ENCODE peak calls at places on chromosomes 3 and 15, in eight cellular contexts. J, V, Y, O, M, X, S and I are unnamed samples.

GRCh38 chr15:63234479-63234878 is 42.9 kb upstream of the APH1B start:
- DNase-seq in J (peak), V (peak), Y (peak), O (peak), M (peak), X (peak), S (peak), I (peak)

GRCh38 chr15:39502048-39502447 is 78.8 kb upstream of the THBS1 start:
- DNase-seq in J (no peak), V (no peak), Y (no peak), O (no peak), M (no peak), X (peak), S (no peak), I (no peak)

GRCh38 chr15:85854345-85855097 is 59.8 kb upstream of the KLHL25 start:
- DNase-seq in J (peak), V (peak), Y (peak), O (peak), M (no peak), X (peak), S (no peak), I (no peak)

GRCh38 chr3:109939817-109940216 is 602.5 kb upstream of the DPPA4 start:
- DNase-seq in J (no peak), V (no peak), Y (no peak), O (no peak), M (no peak), X (no peak), S (no peak), I (no peak)

GRCh38 chr15:52228928-52229327 is 37.7 kb upstream of the GNB5 start:
- DNase-seq in J (no peak), V (no peak), Y (peak), O (no peak), M (no peak), X (peak), S (no peak), I (no peak)

GRCh38 chr15:90095521-90095959 is 6.7 kb downstream of the IDH2 start:
- DNase-seq in J (no peak), V (no peak), Y (no peak), O (no peak), M (no peak), X (no peak), S (no peak), I (no peak)

GRCh38 chr3:32856355-32856889 is 38.6 kb downstream of the TRIM71 start:
- DNase-seq in J (no peak), V (no peak), Y (peak), O (no peak), M (no peak), X (no peak), S (no peak), I (no peak)

GRCh38 chr3:184337315-184337714 is at the start of gene FAM131A:
- DNase-seq in J (peak), V (no peak), Y (no peak), O (peak), M (peak), X (no peak), S (peak), I (peak)

GRCh38 chr3:135970500-135971116 is 5.1 kb downstream of the PPP2R3A start:
- DNase-seq in J (no peak), V (no peak), Y (peak), O (no peak), M (no peak), X (peak), S (no peak), I (no peak)

GRCh38 chr3:118938183-118938961 is 96.3 kb downstream of the IGSF11 start:
- DNase-seq in J (no peak), V (peak), Y (peak), O (no peak), M (no peak), X (peak), S (no peak), I (no peak)

GRCh38 chr3:121324320-121324719 is 221.5 kb downstream of the POLQ start:
- DNase-seq in J (no peak), V (no peak), Y (no peak), O (no peak), M (no peak), X (no peak), S (no peak), I (no peak)
- H3K4me3 ChIP-seq in J (no peak), V (no peak), Y (no peak), O (no peak), M (no peak), X (no peak), S (no peak), I (no peak)

DNA sequence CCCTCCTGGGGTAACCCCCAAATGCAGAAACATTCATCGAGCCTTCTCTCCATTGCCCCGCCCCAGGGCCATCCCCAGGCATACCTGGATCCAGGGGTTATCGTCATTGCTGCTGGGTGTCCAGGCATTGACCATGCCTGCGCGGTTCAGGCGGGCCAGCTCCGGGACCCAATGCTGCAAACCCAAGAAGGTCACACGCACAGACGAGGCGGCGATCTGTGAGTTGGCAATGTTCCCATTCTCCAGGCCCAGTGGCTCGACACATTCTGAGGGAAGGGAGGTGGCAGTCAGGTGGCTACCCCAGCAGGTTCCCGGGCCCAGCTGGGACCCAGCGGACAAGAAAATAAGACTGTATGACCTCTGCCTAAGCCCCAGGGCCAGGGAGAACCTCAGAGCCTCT is 6.1 kb downstream of the MFGE8 start:
- DNase-seq in J (no peak), V (no peak), Y (no peak), O (no peak), M (no peak), X (no peak), S (peak), I (no peak)
- H3K27ac ChIP-seq in J (peak), V (no peak), Y (no peak), O (peak), M (peak), X (no peak), S (peak), I (peak)

GRCh38 chr15:99181544-99181943 is 67.8 kb downstream of the TTC23 start:
- DNase-seq in J (peak), V (no peak), Y (no peak), O (peak), M (peak), X (no peak), S (peak), I (peak)
- TF ChIP-seq CTCF in J (no peak), V (no peak), Y (no peak), O (no peak), M (no peak), X (no peak), S (no peak), I (peak)

DNA sequence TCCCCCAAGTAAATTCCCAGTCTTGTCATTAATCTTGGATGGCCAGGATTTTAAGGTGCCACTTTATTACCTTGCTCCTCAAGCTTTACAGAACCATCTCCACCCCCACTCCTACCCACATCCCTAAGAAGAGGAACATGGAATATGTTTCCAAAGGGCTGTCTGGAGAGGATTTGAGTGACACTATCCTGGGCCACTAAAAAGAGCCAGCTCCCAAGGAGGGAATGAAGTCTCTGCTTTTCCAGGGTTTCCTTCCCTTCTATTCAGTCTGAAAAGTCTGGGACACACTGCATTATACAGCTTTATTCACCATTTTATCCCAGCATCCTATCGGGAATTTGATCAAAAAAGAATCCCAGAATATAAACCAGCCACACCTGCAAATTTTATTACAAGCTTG is 35.6 kb upstream of the MECOM start:
- DNase-seq in J (peak), V (no peak), Y (no peak), O (no peak), M (no peak), X (no peak), S (no peak), I (no peak)
- H3K4me3 ChIP-seq in J (no peak), V (no peak), Y (no peak), O (no peak), M (peak), X (no peak), S (no peak), I (no peak)

GRCh38 chr3:179811321-179812095 is 158.7 kb downstream of the USP13 start:
- DNase-seq in J (peak), V (peak), Y (peak), O (no peak), M (no peak), X (peak), S (no peak), I (no peak)
- H3K27ac ChIP-seq in J (no peak), V (no peak), Y (peak), O (no peak), M (no peak), X (peak), S (no peak), I (no peak)

GRCh38 chr3:181913254-181913653 is 201.5 kb downstream of the SOX2 start:
- DNase-seq in J (no peak), V (no peak), Y (peak), O (no peak), M (no peak), X (peak), S (no peak), I (no peak)

GRCh38 chr3:181912384-181912783 is 200.7 kb downstream of the SOX2 start:
- DNase-seq in J (no peak), V (no peak), Y (no peak), O (no peak), M (no peak), X (no peak), S (no peak), I (no peak)

GRCh38 chr3:181916018-181916417 is 204.3 kb downstream of the SOX2 start:
- DNase-seq in J (no peak), V (no peak), Y (no peak), O (no peak), M (no peak), X (no peak), S (no peak), I (no peak)

GRCh38 chr3:181919375-181919774 is 207.7 kb downstream of the SOX2 start:
- DNase-seq in J (no peak), V (peak), Y (peak), O (no peak), M (no peak), X (peak), S (no peak), I (no peak)

GRCh38 chr3:181915556-181915955 is 203.8 kb downstream of the SOX2 start:
- DNase-seq in J (no peak), V (no peak), Y (no peak), O (no peak), M (no peak), X (no peak), S (no peak), I (no peak)
- TF ChIP-seq CTCF in J (no peak), V (no peak), Y (no peak), O (no peak), M (no peak), X (no peak), S (no peak), I (no peak)